ENCODE peak calls at places on chromosomes 16 and 17, in nine cellular contexts. One of them, this sample, is unnamed.

GRCh38 chr17:42675348-42675983 is 1.3 kb downstream of the PLEKHH3 start:
- DNase-seq in PC-3: no peak
- DNase-seq in CD8-positive, alpha-beta memory T cell: no peak
- DNase-seq in activated naive CD8-positive, alpha-beta T cell treated with anti-CD3 and anti-CD28 coated beads, Interleukin-2, amount 50 U/mL, for 16 hours: no peak
- DNase-seq in nephron progenitor cell: no peak
- DNase-seq in Caki2: no peak
- DNase-seq in ACHN: no peak
- DNase-seq in GM12892: no peak
- DNase-seq in C1 segment of cervical spinal cord: no peak
- DNase-seq in this sample: no peak

GRCh38 chr17:72338847-72339790 is 218.3 kb downstream of the SOX9 start:
- DNase-seq in PC-3: peak
- DNase-seq in CD8-positive, alpha-beta memory T cell: no peak
- DNase-seq in activated naive CD8-positive, alpha-beta T cell treated with anti-CD3 and anti-CD28 coated beads, Interleukin-2, amount 50 U/mL, for 16 hours: no peak
- DNase-seq in nephron progenitor cell: no peak
- DNase-seq in Caki2: peak
- DNase-seq in ACHN: peak
- DNase-seq in GM12892: no peak
- DNase-seq in C1 segment of cervical spinal cord: no peak
- DNase-seq in this sample: peak

GRCh38 chr17:78154903-78155811 is 9.0 kb downstream of the C17orf99 start:
- DNase-seq in PC-3: no peak
- DNase-seq in CD8-positive, alpha-beta memory T cell: no peak
- DNase-seq in activated naive CD8-positive, alpha-beta T cell treated with anti-CD3 and anti-CD28 coated beads, Interleukin-2, amount 50 U/mL, for 16 hours: no peak
- DNase-seq in nephron progenitor cell: no peak
- DNase-seq in Caki2: no peak
- DNase-seq in ACHN: no peak
- DNase-seq in GM12892: peak
- DNase-seq in C1 segment of cervical spinal cord: no peak
- DNase-seq in this sample: no peak

GRCh38 chr16:86519649-86520316 is 9.5 kb downstream of the FOXF1 start:
- DNase-seq in PC-3: peak
- DNase-seq in CD8-positive, alpha-beta memory T cell: peak
- DNase-seq in activated naive CD8-positive, alpha-beta T cell treated with anti-CD3 and anti-CD28 coated beads, Interleukin-2, amount 50 U/mL, for 16 hours: no peak
- DNase-seq in nephron progenitor cell: peak
- DNase-seq in Caki2: peak
- DNase-seq in ACHN: peak
- DNase-seq in GM12892: peak
- DNase-seq in C1 segment of cervical spinal cord: no peak
- DNase-seq in this sample: no peak

GRCh38 chr17:4901108-4901647 is 1.7 kb downstream of the CHRNE start:
- DNase-seq in PC-3: no peak
- DNase-seq in CD8-positive, alpha-beta memory T cell: no peak
- DNase-seq in activated naive CD8-positive, alpha-beta T cell treated with anti-CD3 and anti-CD28 coated beads, Interleukin-2, amount 50 U/mL, for 16 hours: no peak
- DNase-seq in nephron progenitor cell: no peak
- DNase-seq in Caki2: no peak
- DNase-seq in ACHN: no peak
- DNase-seq in GM12892: no peak
- DNase-seq in C1 segment of cervical spinal cord: no peak
- DNase-seq in this sample: no peak

GRCh38 chr17:27994586-27994985 is 47.9 kb upstream of the NLK start:
- DNase-seq in PC-3: no peak
- DNase-seq in CD8-positive, alpha-beta memory T cell: no peak
- DNase-seq in activated naive CD8-positive, alpha-beta T cell treated with anti-CD3 and anti-CD28 coated beads, Interleukin-2, amount 50 U/mL, for 16 hours: no peak
- DNase-seq in nephron progenitor cell: no peak
- DNase-seq in Caki2: no peak
- DNase-seq in ACHN: no peak
- DNase-seq in GM12892: no peak
- DNase-seq in C1 segment of cervical spinal cord: no peak
- DNase-seq in this sample: no peak

GRCh38 chr16:84617631-84618427 is at the start of gene COTL1:
- DNase-seq in PC-3: peak
- DNase-seq in CD8-positive, alpha-beta memory T cell: peak
- DNase-seq in activated naive CD8-positive, alpha-beta T cell treated with anti-CD3 and anti-CD28 coated beads, Interleukin-2, amount 50 U/mL, for 16 hours: peak
- DNase-seq in nephron progenitor cell: peak
- DNase-seq in Caki2: peak
- DNase-seq in ACHN: peak
- DNase-seq in GM12892: peak
- DNase-seq in C1 segment of cervical spinal cord: peak
- DNase-seq in this sample: peak

GRCh38 chr16:66001432-66001831 is 365.1 kb upstream of the CDH5 start:
- DNase-seq in PC-3: peak
- DNase-seq in CD8-positive, alpha-beta memory T cell: no peak
- DNase-seq in activated naive CD8-positive, alpha-beta T cell treated with anti-CD3 and anti-CD28 coated beads, Interleukin-2, amount 50 U/mL, for 16 hours: no peak
- DNase-seq in nephron progenitor cell: no peak
- DNase-seq in Caki2: no peak
- DNase-seq in ACHN: no peak
- DNase-seq in GM12892: no peak
- DNase-seq in C1 segment of cervical spinal cord: no peak
- DNase-seq in this sample: no peak

GRCh38 chr16:15765880-15766279 is 90.9 kb downstream of the MYH11 start:
- DNase-seq in PC-3: peak
- DNase-seq in CD8-positive, alpha-beta memory T cell: peak
- DNase-seq in activated naive CD8-positive, alpha-beta T cell treated with anti-CD3 and anti-CD28 coated beads, Interleukin-2, amount 50 U/mL, for 16 hours: no peak
- DNase-seq in nephron progenitor cell: peak
- DNase-seq in Caki2: peak
- DNase-seq in ACHN: peak
- DNase-seq in GM12892: peak
- DNase-seq in C1 segment of cervical spinal cord: peak
- DNase-seq in this sample: no peak

GRCh38 chr17:2259769-2260536 is 43.6 kb downstream of the SMG6 start:
- DNase-seq in PC-3: no peak
- DNase-seq in CD8-positive, alpha-beta memory T cell: peak
- DNase-seq in activated naive CD8-positive, alpha-beta T cell treated with anti-CD3 and anti-CD28 coated beads, Interleukin-2, amount 50 U/mL, for 16 hours: peak
- DNase-seq in nephron progenitor cell: no peak
- DNase-seq in Caki2: no peak
- DNase-seq in ACHN: no peak
- DNase-seq in GM12892: peak
- DNase-seq in C1 segment of cervical spinal cord: no peak
- DNase-seq in this sample: no peak

GRCh38 chr17:1462164-1463112 is 6.4 kb upstream of the CRK start:
- DNase-seq in PC-3: no peak
- DNase-seq in CD8-positive, alpha-beta memory T cell: no peak
- DNase-seq in activated naive CD8-positive, alpha-beta T cell treated with anti-CD3 and anti-CD28 coated beads, Interleukin-2, amount 50 U/mL, for 16 hours: no peak
- DNase-seq in nephron progenitor cell: no peak
- DNase-seq in Caki2: no peak
- DNase-seq in ACHN: no peak
- DNase-seq in GM12892: no peak
- DNase-seq in C1 segment of cervical spinal cord: no peak
- DNase-seq in this sample: no peak

GRCh38 chr16:84569382-84569987 is 48.4 kb downstream of the COTL1 start:
- DNase-seq in PC-3: no peak
- DNase-seq in CD8-positive, alpha-beta memory T cell: no peak
- DNase-seq in activated naive CD8-positive, alpha-beta T cell treated with anti-CD3 and anti-CD28 coated beads, Interleukin-2, amount 50 U/mL, for 16 hours: no peak
- DNase-seq in nephron progenitor cell: no peak
- DNase-seq in Caki2: no peak
- DNase-seq in ACHN: no peak
- DNase-seq in GM12892: no peak
- DNase-seq in C1 segment of cervical spinal cord: no peak
- DNase-seq in this sample: no peak

GRCh38 chr17:45101883-45102811 is 30.2 kb downstream of the PLCD3 start:
- DNase-seq in PC-3: no peak
- DNase-seq in CD8-positive, alpha-beta memory T cell: no peak
- DNase-seq in activated naive CD8-positive, alpha-beta T cell treated with anti-CD3 and anti-CD28 coated beads, Interleukin-2, amount 50 U/mL, for 16 hours: no peak
- DNase-seq in nephron progenitor cell: no peak
- DNase-seq in Caki2: peak
- DNase-seq in ACHN: no peak
- DNase-seq in GM12892: no peak
- DNase-seq in C1 segment of cervical spinal cord: no peak
- DNase-seq in this sample: no peak

GRCh38 chr17:77454560-77455095 is 313.9 kb downstream of the SEC14L1 start:
- DNase-seq in PC-3: no peak
- DNase-seq in CD8-positive, alpha-beta memory T cell: no peak
- DNase-seq in activated naive CD8-positive, alpha-beta T cell treated with anti-CD3 and anti-CD28 coated beads, Interleukin-2, amount 50 U/mL, for 16 hours: no peak
- DNase-seq in nephron progenitor cell: no peak
- DNase-seq in Caki2: no peak
- DNase-seq in ACHN: no peak
- DNase-seq in GM12892: no peak
- DNase-seq in C1 segment of cervical spinal cord: no peak
- DNase-seq in this sample: no peak

GRCh38 chr16:9225527-9226316 is 134.3 kb downstream of the HAPSTR1 start:
- DNase-seq in PC-3: peak
- DNase-seq in CD8-positive, alpha-beta memory T cell: no peak
- DNase-seq in activated naive CD8-positive, alpha-beta T cell treated with anti-CD3 and anti-CD28 coated beads, Interleukin-2, amount 50 U/mL, for 16 hours: no peak
- DNase-seq in nephron progenitor cell: no peak
- DNase-seq in Caki2: no peak
- DNase-seq in ACHN: peak
- DNase-seq in GM12892: no peak
- DNase-seq in C1 segment of cervical spinal cord: no peak
- DNase-seq in this sample: no peak

GRCh38 chr16:22372882-22373661 is 1.3 kb downstream of the CDR2 start:
- DNase-seq in PC-3: peak
- DNase-seq in CD8-positive, alpha-beta memory T cell: no peak
- DNase-seq in activated naive CD8-positive, alpha-beta T cell treated with anti-CD3 and anti-CD28 coated beads, Interleukin-2, amount 50 U/mL, for 16 hours: no peak
- DNase-seq in nephron progenitor cell: no peak
- DNase-seq in Caki2: no peak
- DNase-seq in ACHN: peak
- DNase-seq in GM12892: no peak
- DNase-seq in C1 segment of cervical spinal cord: no peak
- DNase-seq in this sample: no peak

GRCh38 chr16:65769776-65770438 is 596.6 kb upstream of the CDH5 start:
- DNase-seq in PC-3: peak
- DNase-seq in CD8-positive, alpha-beta memory T cell: no peak
- DNase-seq in activated naive CD8-positive, alpha-beta T cell treated with anti-CD3 and anti-CD28 coated beads, Interleukin-2, amount 50 U/mL, for 16 hours: no peak
- DNase-seq in nephron progenitor cell: no peak
- DNase-seq in Caki2: no peak
- DNase-seq in ACHN: no peak
- DNase-seq in GM12892: no peak
- DNase-seq in C1 segment of cervical spinal cord: no peak
- DNase-seq in this sample: no peak

This sample was measured in fibroblast of the conjunctiva.